ENCODE peak calls at places on chromosomes 4 and X, in five cellular contexts. C is stromal cell of bone marrow, L is HEK293T, M is NCI-H1694 treated with DMSO at 0.1 percent for 48 hours, V is glutamatergic neuron. Q is an unnamed sample.
A peak's percentile ranks its signal among the peaks of the same experiment; 100 is the strongest.

GRCh38 chr4:8534129-8534528 is 46.1 kb upstream of the GPR78 start:
- DNase-seq in V (no peak), L (no peak), M (no peak), C (no peak), Q (no peak)

GRCh38 chr4:3384771-3385701 is 56.7 kb upstream of the HGFAC start:
- DNase-seq in C (no peak), M (no peak), V (no peak), L (no peak), Q (no peak)

GRCh38 chr4:165580379-165580905 is 201.6 kb downstream of the CPE start:
- DNase-seq in V (no peak), M (peak; percentile 3), C (peak; percentile 79), L (peak; percentile 59), Q (no peak)

GRCh38 chr4:54082168-54082567 is 17.8 kb upstream of the CHIC2 start:
- DNase-seq in M (no peak), L (no peak), C (peak; percentile 97), V (no peak), Q (no peak)

GRCh38 chrX:10393241-10393640 is 227.1 kb downstream of the MID1 start:
- DNase-seq in C (no peak), M (no peak), L (no peak), V (no peak), Q (no peak)

GRCh38 chr4:163448541-163449203 is 24.9 kb downstream of the TKTL2 start:
- DNase-seq in V (no peak), M (no peak), L (no peak), C (no peak), Q (no peak)

GRCh38 chr4:7906171-7906581 is 33.5 kb downstream of the AFAP1 start:
- DNase-seq in C (no peak), V (no peak), M (no peak), L (no peak), Q (no peak)

GRCh38 chr4:87011340-87012034 is 76.7 kb downstream of the AFF1 start:
- DNase-seq in M (no peak), C (peak; percentile 83), V (no peak), L (no peak), Q (no peak)

GRCh38 chr4:47839259-47839658 is 1.4 kb upstream of the CORIN start:
- DNase-seq in V (peak; percentile 27), M (no peak), C (no peak), L (peak; percentile 6), Q (no peak)

GRCh38 chr4:17066972-17067371 is 168.5 kb upstream of the LDB2 start:
- DNase-seq in M (no peak), L (no peak), V (no peak), C (peak; percentile 92), Q (no peak)

GRCh38 chrX:1323315-1323714 is 13.3 kb upstream of the IL3RA start:
- DNase-seq in L (peak; percentile 74), C (no peak), M (no peak), V (peak; percentile 50), Q (peak; percentile 40)

GRCh38 chr4:153341575-153342090 is 2.9 kb upstream of the MND1 start:
- DNase-seq in V (no peak), M (no peak), C (no peak), L (no peak), Q (peak; percentile 32)

GRCh38 chr4:153274967-153275366 is 69.5 kb upstream of the MND1 start:
- DNase-seq in L (no peak), V (no peak), M (no peak), C (no peak), Q (no peak)

GRCh38 chr4:32748498-32748897 is 2028.3 kb downstream of the PCDH7 start:
- DNase-seq in C (no peak), L (no peak), V (no peak), M (no peak), Q (no peak)

GRCh38 chrX:93591398-93591797 is 82.0 kb downstream of the NAP1L3 start:
- DNase-seq in L (no peak), V (no peak), C (no peak), M (no peak), Q (no peak)

GRCh38 chrX:139213241-139213709 is 317.3 kb upstream of the F9 start:
- DNase-seq in M (no peak), C (no peak), V (no peak), L (no peak), Q (no peak)

GRCh38 chr4:48967101-48967500 is 19.0 kb upstream of the CWH43 start:
- DNase-seq in C (no peak), V (no peak), M (no peak), L (no peak), Q (no peak)

GRCh38 chr4:149522031-149522430 is 293.6 kb downstream of the IQCM start:
- DNase-seq in C (no peak), V (no peak), L (no peak), M (no peak), Q (no peak)

GRCh38 chr4:46993075-46994006 is at the start of gene GABRA4:
- DNase-seq in L (no peak), V (peak; percentile 33), C (no peak), M (no peak), Q (no peak)

GRCh38 chrX:136291824-136292223 is 8.9 kb upstream of the ADGRG4 start:
- DNase-seq in L (no peak), V (no peak), C (no peak), M (no peak), Q (no peak)

GRCh38 chr4:52853351-52853750 is 8.8 kb upstream of the RASL11B start:
- DNase-seq in L (no peak), M (no peak), C (no peak), V (no peak), Q (no peak)

GRCh38 chr4:87235020-87235671 is 14.7 kb upstream of the KLHL8 start:
- DNase-seq in C (no peak), V (no peak), M (no peak), L (no peak), Q (no peak)

GRCh38 chr4:1174941-1175634 is 2.7 kb upstream of the SPON2 start:
- DNase-seq in V (no peak), C (no peak), L (no peak), M (no peak), Q (no peak)

GRCh38 chr4:150316332-150317205 is 238.3 kb downstream of the DCLK2 start:
- DNase-seq in C (no peak), L (no peak), V (no peak), M (peak; percentile 23), Q (no peak)

GRCh38 chr4:1978741-1979476 is 29.9 kb downstream of the NELFA start:
- DNase-seq in C (no peak), V (no peak), L (no peak), M (no peak), Q (no peak)

GRCh38 chrX:123603516-123603915 is 129.3 kb downstream of the THOC2 start:
- DNase-seq in M (no peak), L (no peak), C (no peak), V (no peak), Q (no peak)

Q was measured in SIG-M5.